ENCODE peak calls at places on chromosomes 1 and 21, in seven cellular contexts. P, C, F, J, Q, S and E are unnamed samples.
A peak's percentile ranks its signal among the peaks of the same experiment; 100 is the strongest.

GRCh38 chr1:232292246-232292645 is 337.7 kb downstream of the SIPA1L2 start:
- DNase-seq in C (no peak), S (no peak), F (no peak), P (no peak), J (no peak), Q (no peak), E (no peak)

GRCh38 chr1:119367332-119368124 is 1.1 kb upstream of the HAO2 start:
- DNase-seq in C (peak; percentile 58), Q (peak; percentile 66), J (no peak), P (peak; percentile 63), S (no peak), F (no peak), E (no peak)

GRCh38 chr1:54069792-54070548 is 16.6 kb downstream of the TCEANC2 start:
- DNase-seq in J (no peak), C (peak; percentile 65), P (peak; percentile 64), Q (peak; percentile 71), S (no peak), F (no peak), E (no peak)

GRCh38 chr1:26913754-26914619 is at the start of gene NR0B2:
- DNase-seq in Q (no peak), F (peak; percentile 98), J (peak; percentile 67), P (no peak), S (no peak), C (no peak), E (no peak)

GRCh38 chr1:185834371-185834900 is 100.2 kb downstream of the HMCN1 start:
- DNase-seq in F (no peak), S (no peak), Q (no peak), C (no peak), J (no peak), P (no peak), E (no peak)

GRCh38 chr1:156866679-156867015 is 6.0 kb downstream of the NTRK1 start:
- DNase-seq in J (no peak), F (no peak), C (no peak), S (no peak), Q (no peak), P (no peak), E (no peak)

GRCh38 chr1:42456754-42457089 is 379 bp downstream of the PPCS start:
- DNase-seq in S (no peak), C (peak; percentile 78), F (peak; percentile 63), P (peak; percentile 55), Q (peak; percentile 72), J (no peak), E (peak; percentile 61)

GRCh38 chr1:85326381-85326780 is 49.9 kb upstream of the BCL10 start:
- DNase-seq in J (no peak), P (no peak), Q (no peak), F (no peak), S (no peak), C (no peak), E (no peak)

GRCh38 chr1:157442065-157442464 is 110.2 kb downstream of the FCRL5 start:
- DNase-seq in S (no peak), C (no peak), P (no peak), J (no peak), F (no peak), Q (no peak), E (no peak)

GRCh38 chr1:58570817-58571216 is 6.2 kb downstream of the TACSTD2 start:
- DNase-seq in F (no peak), P (no peak), S (no peak), J (no peak), C (no peak), Q (no peak), E (no peak)

GRCh38 chr1:69175078-69175477 is 392.6 kb upstream of the LRRC7 start:
- DNase-seq in C (no peak), S (no peak), F (no peak), P (no peak), Q (peak; percentile 13), J (no peak), E (no peak)

GRCh38 chr1:12549106-12549459 is 68.9 kb downstream of the DHRS3 start:
- DNase-seq in P (peak; percentile 14), S (peak; percentile 83), Q (no peak), C (no peak), J (peak; percentile 58), F (no peak), E (no peak)

GRCh38 chr21:38511662-38512243 is 13.5 kb upstream of the ERG start:
- DNase-seq in F (no peak), J (no peak), C (no peak), P (no peak), Q (no peak), S (no peak), E (no peak)

GRCh38 chr1:155247667-155248563 is 7.4 kb downstream of the ENTREP3 start:
- DNase-seq in J (no peak), P (no peak), C (no peak), F (no peak), S (no peak), Q (no peak), E (no peak)

GRCh38 chr1:155241851-155242264 is 13.4 kb downstream of the ENTREP3 start:
- DNase-seq in S (no peak), P (peak; percentile 42), F (no peak), C (no peak), J (no peak), Q (no peak), E (peak; percentile 79)

GRCh38 chr1:155245163-155245524 is 10.1 kb downstream of the ENTREP3 start:
- DNase-seq in C (no peak), S (no peak), P (no peak), F (no peak), Q (no peak), J (no peak), E (no peak)

GRCh38 chr1:155242805-155243358 is 12.4 kb downstream of the ENTREP3 start:
- DNase-seq in F (no peak), J (no peak), P (no peak), Q (no peak), S (no peak), C (no peak), E (no peak)

DNA sequence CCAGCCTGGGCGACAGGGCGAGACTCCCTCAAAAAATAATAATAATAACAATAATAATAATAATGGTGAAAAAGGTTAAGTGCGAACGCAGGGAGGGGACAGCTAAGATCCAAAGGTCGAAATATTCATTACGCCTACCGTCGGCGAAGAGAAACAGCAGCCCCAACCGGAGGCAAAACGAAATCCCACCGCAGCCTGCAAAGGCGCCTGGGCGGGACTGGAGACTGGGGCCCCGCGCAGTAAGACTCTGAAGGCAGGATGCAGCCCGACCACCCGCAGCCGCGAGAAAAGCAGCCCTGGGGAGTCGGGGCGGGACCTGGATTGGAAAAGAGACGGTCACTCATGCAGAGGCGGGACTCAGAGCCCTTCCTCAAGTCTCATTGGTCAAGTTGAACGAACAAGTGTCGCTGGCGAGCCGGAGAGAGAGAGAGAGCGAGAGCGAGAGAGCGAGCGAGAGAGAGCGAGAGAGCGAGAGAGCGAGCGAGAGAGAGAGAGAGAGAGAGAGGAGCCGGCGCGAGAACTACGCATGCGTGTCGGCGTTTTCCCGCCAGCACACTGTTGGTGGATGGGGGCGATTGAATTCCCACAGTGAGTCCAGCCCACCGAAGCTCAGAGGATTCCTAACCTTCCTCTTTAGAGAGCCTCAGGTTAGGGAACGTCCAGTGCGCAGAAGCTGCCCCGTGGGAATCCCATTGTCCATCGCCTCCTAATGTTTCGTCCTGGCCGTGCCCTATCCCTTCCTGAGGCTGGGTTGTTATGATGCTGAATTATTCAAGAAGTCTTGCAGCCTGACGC is 10.7 kb downstream of the ENTREP3 start:
- DNase-seq in C (peak; percentile 96), S (peak; percentile 97), J (peak; percentile 97), Q (peak; percentile 100), F (peak; percentile 95), P (peak; percentile 100), E (peak; percentile 95)
- TF ChIP-seq CTCF in C (peak; percentile 46), S (no peak), J (peak; percentile 39), Q (peak; percentile 18), F (peak; percentile 91), P (peak; percentile 4), E (peak; percentile 27)

GRCh38 chr1:24688621-24689195 is 45.6 kb downstream of the SRRM1 start:
- DNase-seq in P (peak; percentile 70), S (peak; percentile 77), F (peak; percentile 74), C (peak; percentile 79), J (peak; percentile 70), Q (peak; percentile 76), E (peak; percentile 68)
- TF ChIP-seq CTCF in P (peak; percentile 96), S (peak; percentile 79), F (peak; percentile 95), C (peak; percentile 91), J (peak; percentile 92), Q (peak; percentile 92), E (peak; percentile 91)

GRCh38 chr1:240598602-240599001 is 13.4 kb downstream of the GREM2 start:
- DNase-seq in Q (no peak), J (no peak), C (no peak), P (no peak), F (no peak), S (no peak), E (no peak)

GRCh38 chr1:240598201-240598600 is 13.8 kb downstream of the GREM2 start:
- DNase-seq in P (no peak), Q (no peak), S (no peak), F (no peak), C (no peak), J (no peak), E (no peak)

GRCh38 chr1:240599830-240600229 is 12.1 kb downstream of the GREM2 start:
- DNase-seq in C (no peak), P (no peak), S (no peak), F (no peak), Q (no peak), J (no peak), E (no peak)

GRCh38 chr1:240599299-240599698 is 12.7 kb downstream of the GREM2 start:
- DNase-seq in P (no peak), Q (no peak), S (no peak), F (no peak), C (no peak), J (no peak), E (no peak)

GRCh38 chr1:240602189-240602588 is 9.8 kb downstream of the GREM2 start:
- DNase-seq in J (no peak), C (no peak), S (no peak), P (peak; percentile 36), F (no peak), Q (peak; percentile 25), E (no peak)
- TF ChIP-seq CTCF in J (no peak), C (no peak), S (no peak), P (peak; percentile 15), F (no peak), Q (no peak), E (no peak)

GRCh38 chr1:63679589-63679988 is 86.4 kb downstream of the PGM1 start:
- DNase-seq in P (no peak), F (no peak), Q (no peak), C (no peak), S (no peak), J (no peak), E (no peak)

GRCh38 chr1:63679076-63679475 is 85.9 kb downstream of the PGM1 start:
- DNase-seq in F (no peak), J (no peak), S (no peak), C (no peak), P (peak; percentile 73), Q (no peak), E (no peak)

GRCh38 chr1:63677497-63677896 is 84.3 kb downstream of the PGM1 start:
- DNase-seq in J (no peak), S (no peak), P (no peak), Q (no peak), C (no peak), F (no peak), E (no peak)

GRCh38 chr1:63674865-63675815 is 81.9 kb downstream of the PGM1 start:
- DNase-seq in Q (no peak), S (peak; percentile 62), J (peak; percentile 43), F (peak; percentile 65), C (no peak), P (peak; percentile 54), E (no peak)

DNA sequence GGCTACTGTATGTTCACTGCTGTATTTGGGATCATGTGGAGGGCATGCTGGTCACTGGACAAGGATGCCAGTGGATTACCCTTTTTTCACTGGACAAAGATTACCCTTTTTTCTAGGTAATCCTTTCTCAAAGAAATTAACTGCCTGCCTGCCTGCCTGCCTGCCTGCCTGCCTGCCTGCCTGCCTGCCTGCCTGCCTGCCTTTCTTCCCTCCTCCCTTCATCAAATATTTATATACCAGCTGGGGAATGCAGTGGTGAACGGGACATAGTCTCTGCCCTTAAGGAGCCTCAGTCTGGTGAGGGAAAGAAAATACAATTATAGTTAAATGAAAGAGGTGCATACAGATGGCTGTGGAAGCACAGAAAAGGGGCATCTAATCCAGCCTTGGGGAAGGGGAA is 85.0 kb downstream of the PGM1 start:
- DNase-seq in F (no peak), Q (no peak), S (no peak), J (no peak), P (no peak), C (no peak), E (no peak)
- TF ChIP-seq CTCF in F (no peak), Q (no peak), S (no peak), J (no peak), P (no peak), C (no peak), E (no peak)